ENCODE peak calls at places on chromosome 17, in ten cellular contexts. Y, V, X, F, R, E, K, N, J and Q are unnamed samples. For H3K4me1, the result is how much of the 10 kb centered on the place peaks cover.

GRCh38 chr17:66724581-66725341 is 110.2 kb upstream of the CACNG5 start:
- DNase-seq in Y (no peak), N (no peak), E (peak), J (no peak), R (no peak), V (no peak), K (no peak), F (no peak), X (peak), Q (no peak)

GRCh38 chr17:61735807-61736206 is 127.5 kb downstream of the BRIP1 start:
- DNase-seq in Y (no peak), F (no peak), J (no peak), V (no peak), N (no peak), E (no peak), R (no peak), K (no peak), X (no peak), Q (no peak)

GRCh38 chr17:35257080-35257701 is 14.3 kb downstream of the SLFN5 start:
- DNase-seq in K (peak), X (peak), R (no peak), F (peak), E (peak), V (no peak), N (no peak), Y (no peak), J (no peak), Q (no peak)

GRCh38 chr17:55769625-55770000 is 18.8 kb downstream of the PCTP start:
- DNase-seq in R (peak), N (no peak), F (no peak), X (no peak), E (no peak), J (no peak), V (no peak), K (peak), Y (no peak), Q (peak)

GRCh38 chr17:50883850-50884291 is 17.7 kb upstream of the TOB1 start:
- DNase-seq in V (no peak), J (no peak), F (no peak), K (no peak), E (no peak), X (no peak), Y (no peak), R (peak), N (no peak), Q (no peak)

GRCh38 chr17:68351395-68351794 is 60.1 kb downstream of the ARSG start:
- DNase-seq in K (no peak), Y (no peak), R (no peak), E (peak), V (no peak), N (no peak), X (no peak), F (no peak), J (no peak), Q (peak)

GRCh38 chr17:76243826-76244679 is 3.8 kb upstream of the RNF157 start:
- DNase-seq in Y (peak), X (no peak), K (no peak), R (no peak), N (no peak), F (no peak), V (no peak), E (no peak), J (no peak), Q (peak)

GRCh38 chr17:75832652-75833400 is 11.4 kb downstream of the UNC13D start:
- DNase-seq in V (no peak), J (peak), R (no peak), N (no peak), Y (no peak), F (no peak), X (no peak), E (no peak), K (no peak), Q (no peak)

GRCh38 chr17:8164815-8165131 is 2.0 kb upstream of the VAMP2 start:
- DNase-seq in Y (peak), X (no peak), R (no peak), E (no peak), V (no peak), N (no peak), K (no peak), J (no peak), F (no peak), Q (peak)

GRCh38 chr17:38747385-38748328 is 479 bp downstream of the PCGF2 start:
- DNase-seq in R (no peak), F (no peak), X (no peak), K (peak), V (no peak), E (peak), N (peak), Y (peak), J (no peak), Q (peak)

GRCh38 chr17:36849871-36850348 is 87.4 kb upstream of the LHX1 start:
- DNase-seq in N (peak), R (no peak), F (peak), X (peak), K (peak), Y (peak), V (no peak), E (no peak), J (no peak), Q (no peak)

GRCh38 chr17:62381561-62381960 is 1.2 kb downstream of the EFCAB3 start:
- DNase-seq in J (no peak), X (no peak), Y (no peak), V (no peak), N (no peak), K (no peak), F (no peak), R (no peak), E (no peak), Q (no peak)

GRCh38 chr17:42944211-42944610 is 20.0 kb downstream of the AARSD1 start:
- DNase-seq in V (no peak), R (no peak), Y (no peak), E (no peak), F (no peak), N (no peak), J (no peak), X (peak), K (no peak), Q (no peak)

GRCh38 chr17:2101448-2102257 is 46.8 kb downstream of the HIC1 start:
- DNase-seq in R (no peak), E (no peak), J (peak), V (no peak), Y (no peak), F (peak), N (no peak), K (peak), X (no peak), Q (peak)

GRCh38 chr17:1643293-1643998 is 2.1 kb downstream of the SCARF1 start:
- DNase-seq in E (no peak), K (peak), X (no peak), J (peak), Y (peak), N (peak), F (peak), V (no peak), R (no peak), Q (peak)

GRCh38 chr17:19502517-19502916 is 31.1 kb upstream of the SLC47A1 start:
- DNase-seq in V (no peak), R (no peak), Y (no peak), N (no peak), J (no peak), F (no peak), K (no peak), X (no peak), E (no peak), Q (no peak)

GRCh38 chr17:21041753-21042433 is 918 bp downstream of the USP22 start:
- DNase-seq in X (peak), Y (peak), K (peak), J (peak), F (peak), V (peak), N (peak), E (peak), R (peak), Q (peak)

GRCh38 chr17:67377727-67378443 is 804 bp downstream of the PITPNC1 start:
- DNase-seq in N (peak), F (no peak), Y (peak), E (peak), X (no peak), V (no peak), R (peak), J (peak), K (peak), Q (peak)

GRCh38 chr17:73232587-73233373 is 28.9 kb downstream of the CPSF4L start:
- DNase-seq in V (no peak), E (peak), R (peak), Y (peak), J (peak), N (peak), K (peak), X (peak), F (no peak), Q (no peak)

GRCh38 chr17:19380551-19381284 is 2.4 kb downstream of the MAPK7 start:
- DNase-seq in R (peak), F (no peak), Y (peak), J (no peak), X (no peak), K (no peak), N (no peak), V (no peak), E (no peak), Q (no peak)

GRCh38 chr17:67639555-67639954 is 78.2 kb upstream of the NOL11 start:
- DNase-seq in J (no peak), R (no peak), N (no peak), V (no peak), E (no peak), Y (no peak), F (no peak), X (no peak), K (no peak), Q (no peak)

GRCh38 chr17:10631048-10631700 is 25.9 kb downstream of the MYH3 start:
- DNase-seq in X (peak), V (no peak), K (no peak), R (no peak), J (no peak), F (no peak), Y (no peak), E (no peak), N (peak), Q (no peak)

GRCh38 chr17:57327176-57327970 is 71.0 kb downstream of the MSI2 start:
- DNase-seq in V (no peak), K (no peak), F (no peak), J (no peak), E (no peak), Y (no peak), R (no peak), X (no peak), N (no peak), Q (no peak)

GRCh38 chr17:157901-158300 is 20.5 kb downstream of the SCGB1C2 start:
- DNase-seq in X (no peak), Y (no peak), J (no peak), V (no peak), F (no peak), E (no peak), K (no peak), N (no peak), R (no peak), Q (no peak)

GRCh38 chr17:73266796-73267195 is 5.1 kb upstream of the CPSF4L start:
- DNase-seq in R (no peak), K (no peak), F (no peak), V (no peak), Y (no peak), E (no peak), N (no peak), J (no peak), X (no peak), Q (no peak)

GRCh38 chr17:82356028-82356427 is 3.0 kb upstream of the TEX19 start:
- DNase-seq in N (no peak), Y (no peak), R (no peak), K (peak), F (no peak), X (no peak), J (no peak), V (no peak), E (no peak), Q (no peak)

GRCh38 chr17:42268236-42268635 is 8.0 kb downstream of the STAT5B start:
- DNase-seq in E (no peak), V (no peak), K (no peak), F (no peak), R (no peak), N (no peak), Y (no peak), X (no peak), J (no peak), Q (no peak)

GRCh38 chr17:4934173-4934979 is 2.3 kb downstream of the GP1BA start:
- DNase-seq in E (no peak), J (no peak), N (no peak), X (peak), K (peak), V (no peak), F (no peak), R (no peak), Y (no peak), Q (peak)

GRCh38 chr17:40775945-40776344 is 3.9 kb upstream of the KRT26 start:
- DNase-seq in Y (no peak), E (no peak), X (no peak), F (no peak), R (no peak), K (no peak), J (no peak), V (no peak), N (no peak), Q (no peak)

DNA sequence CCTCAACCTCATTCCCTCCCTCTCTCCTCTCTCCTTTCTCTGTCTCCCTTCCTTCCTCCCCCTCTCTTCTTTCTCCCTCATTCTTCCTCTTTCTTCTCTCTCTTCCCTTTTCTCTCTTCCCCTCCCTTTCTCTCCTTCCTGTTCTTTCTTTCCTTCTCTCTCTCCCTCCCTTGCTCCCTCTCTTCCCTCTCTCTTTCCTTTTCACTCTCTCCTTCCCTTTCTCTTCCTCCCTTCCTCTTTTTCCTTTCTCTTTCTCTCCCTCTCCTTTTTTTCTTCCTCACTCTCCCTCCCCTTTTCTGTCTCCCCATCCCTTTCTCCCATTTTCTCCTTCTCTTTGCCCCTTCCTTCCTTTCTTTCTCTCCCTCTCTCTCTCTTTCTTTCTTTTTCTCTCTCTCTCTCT is 7.9 kb upstream of the ELAC2 start:
- DNase-seq in X (no peak), Y (no peak), N (no peak), E (no peak), K (no peak), J (no peak), F (no peak), R (no peak), V (no peak), Q (no peak)
- H3K4me1 ChIP-seq in X (under half), Y (under half), N (under half), E (under half), K (under half), J (under half), F (under half), R (under half), V (under half), Q (under half)

GRCh38 chr17:78278139-78278741 is 46.8 kb downstream of the TMEM235 start:
- DNase-seq in K (no peak), E (no peak), V (no peak), R (no peak), N (peak), F (no peak), J (no peak), X (no peak), Y (no peak), Q (peak)

GRCh38 chr17:78276499-78276898 is 45.1 kb downstream of the TMEM235 start:
- DNase-seq in K (no peak), V (no peak), R (no peak), F (no peak), N (no peak), E (no peak), X (no peak), J (peak), Y (no peak), Q (no peak)

GRCh38 chr17:78273813-78274212 is 42.4 kb downstream of the TMEM235 start:
- DNase-seq in F (no peak), V (no peak), E (no peak), N (no peak), K (no peak), J (no peak), X (no peak), Y (no peak), R (no peak), Q (no peak)

GRCh38 chr17:78275355-78275754 is 43.9 kb downstream of the TMEM235 start:
- DNase-seq in R (no peak), X (no peak), J (no peak), E (no peak), N (no peak), Y (no peak), F (no peak), K (no peak), V (no peak), Q (no peak)

GRCh38 chr17:78276098-78276497 is 44.7 kb downstream of the TMEM235 start:
- DNase-seq in R (no peak), V (no peak), K (no peak), N (no peak), Y (no peak), E (no peak), X (no peak), J (peak), F (no peak), Q (no peak)
- H3K4me1 ChIP-seq in R (under half), V (under half), K (under half), N (under half), Y (under half), E (under half), X (under half), J (under half), F (under half), Q (under half)

GRCh38 chr17:48893646-48894508 is 1.3 kb downstream of the ATP5MC1 start:
- DNase-seq in X (no peak), Y (peak), E (no peak), J (no peak), F (no peak), N (no peak), R (no peak), K (no peak), V (no peak), Q (no peak)
- H3K4me1 ChIP-seq in X (under half), Y (under half), E (under half), J (under half), F (under half), N (under half), R (under half), K (under half), V (under half), Q (under half)

GRCh38 chr17:17494499-17495447 is 1.4 kb downstream of the RASD1 start:
- DNase-seq in F (no peak), J (no peak), N (peak), K (no peak), E (peak), V (no peak), X (peak), Y (peak), R (peak), Q (peak)
- H3K4me1 ChIP-seq in F (under half), J (under half), N (under half), K (under half), E (under half), V (under half), X (under half), Y (under half), R (under half), Q (under half)